ENCODE peak calls at places on chromosomes 6 and 20, in six cellular contexts. A is K562, T is endothelial cell of umbilical vein, Y is A549, S is HepG2, K is GM12878. E is an unnamed sample.

GRCh38 chr6:39218868-39219567 is 10.3 kb downstream of the KCNK5 start:
- DNase-seq in T (no peak), K (no peak), S (no peak), Y (no peak), A (no peak), E (peak; percentile 81)

GRCh38 chr6:158646023-158646888 is 1.7 kb upstream of the DYNLT1 start:
- DNase-seq in S (no peak), T (no peak), K (no peak), A (no peak), Y (no peak), E (no peak)

GRCh38 chr6:17431581-17431980 is 38.2 kb downstream of the CAP2 start:
- DNase-seq in K (no peak), A (no peak), Y (no peak), S (peak; percentile 20), T (no peak), E (no peak)

GRCh38 chr6:15521516-15521915 is 141.3 kb downstream of the DTNBP1 start:
- DNase-seq in S (no peak), A (no peak), K (no peak), T (no peak), Y (no peak), E (no peak)

GRCh38 chr6:21748343-21749063 is 155.0 kb downstream of the SOX4 start:
- DNase-seq in Y (no peak), T (no peak), K (no peak), S (no peak), A (no peak), E (peak; percentile 60)

GRCh38 chr6:79544939-79545450 is 7.8 kb upstream of the LCA5 start:
- DNase-seq in K (peak; percentile 74), S (peak; percentile 16), A (peak; percentile 82), Y (peak; percentile 90), T (peak; percentile 99), E (peak; percentile 81)

GRCh38 chr20:47054506-47054905 is 159.9 kb downstream of the EYA2 start:
- DNase-seq in K (no peak), T (no peak), A (no peak), S (no peak), Y (no peak), E (no peak)

GRCh38 chr20:3808141-3808479 is 12.0 kb downstream of the CDC25B start:
- DNase-seq in Y (peak; percentile 97), K (no peak), T (peak; percentile 86), S (peak; percentile 61), A (no peak), E (no peak)

GRCh38 chr6:156699017-156699421 is 78.2 kb upstream of the ARID1B start:
- DNase-seq in Y (peak; percentile 7), A (no peak), K (peak; percentile 85), T (peak; percentile 74), S (no peak), E (peak; percentile 33)

GRCh38 chr6:109237082-109237985 is 142.0 kb downstream of the CEP57L1 start:
- DNase-seq in K (no peak), Y (no peak), S (no peak), A (peak; percentile 34), T (peak; percentile 7), E (peak; percentile 82)

GRCh38 chr6:33710296-33711121 is 991 bp downstream of the UQCC2 start:
- DNase-seq in A (peak; percentile 36), T (no peak), Y (no peak), K (no peak), S (peak; percentile 31), E (peak; percentile 49)

GRCh38 chr6:131660195-131660594 is 23.1 kb downstream of the ENPP3 start:
- DNase-seq in T (peak; percentile 46), S (no peak), K (no peak), Y (no peak), A (no peak), E (peak; percentile 87)

GRCh38 chr6:56040271-56040670 is 164.9 kb upstream of the BMP5 start:
- DNase-seq in K (no peak), S (no peak), A (no peak), T (no peak), Y (no peak), E (peak; percentile 45)

GRCh38 chr6:167748458-167749379 is 78.0 kb upstream of the AFDN start:
- DNase-seq in K (no peak), T (no peak), Y (no peak), S (no peak), A (no peak), E (no peak)
- TF ChIP-seq MAX in K (no peak), T (no peak), Y (no peak), S (peak; percentile 45), A (no peak), E (no peak)

DNA sequence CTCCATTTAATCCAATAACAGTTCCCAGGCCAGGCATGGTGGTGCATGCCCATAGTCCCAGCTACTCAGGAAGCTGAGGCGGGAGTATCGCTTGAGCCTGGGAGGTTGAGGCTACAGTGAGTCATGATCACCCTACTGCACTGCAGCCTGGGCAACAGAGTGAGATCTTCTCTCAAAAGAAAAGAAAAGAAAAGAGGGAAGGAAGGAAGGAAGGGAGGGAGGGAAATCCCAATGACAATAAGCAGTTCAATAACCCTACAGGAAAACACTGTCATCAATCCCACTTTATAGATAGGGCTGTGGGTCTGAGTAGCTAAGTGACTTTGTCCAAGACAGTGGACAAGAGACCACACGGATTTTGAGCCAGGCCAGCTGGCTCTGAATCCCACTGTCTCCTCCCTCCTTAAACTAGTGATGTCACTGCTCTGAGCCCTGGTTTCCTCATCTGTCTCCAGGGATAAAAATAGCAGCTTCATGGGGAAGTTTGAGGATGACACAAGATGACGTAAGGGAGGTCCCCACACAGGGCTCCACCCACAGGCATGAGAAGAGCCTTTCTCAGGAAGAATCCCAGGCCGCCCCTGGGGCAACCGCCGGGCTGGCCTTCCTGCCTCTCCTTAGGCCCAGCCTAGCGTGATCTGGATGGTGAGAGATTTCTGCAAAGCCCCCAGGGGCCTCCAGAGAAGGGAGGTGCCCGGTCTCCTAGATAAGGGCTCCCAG is 7.2 kb upstream of the TRIB3 start:
- DNase-seq in Y (peak; percentile 90), A (peak; percentile 73), T (peak; percentile 89), K (no peak), S (peak; percentile 87), E (peak; percentile 94)
- TF ChIP-seq MYC in Y (no peak), A (peak; percentile 15), T (no peak), K (no peak), S (peak; percentile 6), E (peak; percentile 18)

GRCh38 chr20:61044499-61044898 is 207.6 kb upstream of the CDH4 start:
- DNase-seq in Y (no peak), T (no peak), K (no peak), S (no peak), A (peak; percentile 43), E (peak; percentile 27)
- TF ChIP-seq CTCF in Y (no peak), T (no peak), K (no peak), S (peak; percentile 15), A (peak; percentile 27), E (peak; percentile 35)

GRCh38 chr6:129136751-129137150 is 253.8 kb downstream of the LAMA2 start:
- DNase-seq in K (no peak), Y (no peak), A (no peak), T (no peak), S (no peak), E (no peak)

GRCh38 chr6:129146836-129147366 is 264.0 kb downstream of the LAMA2 start:
- DNase-seq in A (no peak), S (no peak), Y (no peak), T (no peak), K (no peak), E (no peak)

GRCh38 chr6:129138739-129139405 is 255.9 kb downstream of the LAMA2 start:
- DNase-seq in T (no peak), K (no peak), Y (no peak), A (no peak), S (no peak), E (no peak)

GRCh38 chr6:129140571-129140970 is 257.6 kb downstream of the LAMA2 start:
- DNase-seq in T (no peak), A (no peak), Y (no peak), S (no peak), K (no peak), E (no peak)

DNA sequence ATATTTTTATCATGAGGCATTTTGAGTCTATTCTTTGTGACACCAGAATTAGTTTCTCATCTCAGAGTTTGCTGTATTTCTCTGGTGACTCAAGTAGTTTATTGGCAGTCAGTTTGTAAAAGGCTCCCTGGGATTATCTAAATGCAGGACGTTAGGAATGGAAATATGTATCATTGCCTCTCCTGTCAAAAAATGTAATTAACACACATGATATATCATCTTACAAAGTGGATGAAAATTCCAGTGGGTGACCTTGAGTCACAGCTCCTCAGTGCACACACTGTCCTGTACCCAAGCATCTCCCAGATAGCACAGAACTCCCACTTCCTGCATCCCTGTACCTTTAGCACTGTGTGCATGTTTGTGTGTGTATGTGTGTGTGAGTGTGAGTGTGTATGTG is 258.6 kb downstream of the LAMA2 start:
- DNase-seq in A (no peak), S (no peak), T (no peak), Y (no peak), K (no peak), E (no peak)
- TF ChIP-seq MAX in A (no peak), S (no peak), T (no peak), Y (no peak), K (no peak), E (no peak)

GRCh38 chr6:3520541-3521220 is 63.8 kb upstream of the SLC22A23 start:
- DNase-seq in Y (no peak), A (no peak), T (no peak), K (no peak), S (no peak), E (no peak)

GRCh38 chr6:3523966-3524365 is 67.1 kb upstream of the SLC22A23 start:
- DNase-seq in K (no peak), S (no peak), A (no peak), Y (no peak), T (no peak), E (no peak)

GRCh38 chr6:3523288-3523670 is 66.4 kb upstream of the SLC22A23 start:
- DNase-seq in A (no peak), S (no peak), K (no peak), T (no peak), Y (no peak), E (no peak)

GRCh38 chr6:3524461-3524860 is 67.6 kb upstream of the SLC22A23 start:
- DNase-seq in T (no peak), Y (no peak), K (no peak), A (no peak), S (no peak), E (no peak)

GRCh38 chr6:3522561-3523287 is 65.9 kb upstream of the SLC22A23 start:
- DNase-seq in A (no peak), S (no peak), T (no peak), K (no peak), Y (peak; percentile 23), E (no peak)
- TF ChIP-seq MYC in A (no peak), S (no peak), T (no peak), K (no peak), Y (no peak), E (no peak)

DNA sequence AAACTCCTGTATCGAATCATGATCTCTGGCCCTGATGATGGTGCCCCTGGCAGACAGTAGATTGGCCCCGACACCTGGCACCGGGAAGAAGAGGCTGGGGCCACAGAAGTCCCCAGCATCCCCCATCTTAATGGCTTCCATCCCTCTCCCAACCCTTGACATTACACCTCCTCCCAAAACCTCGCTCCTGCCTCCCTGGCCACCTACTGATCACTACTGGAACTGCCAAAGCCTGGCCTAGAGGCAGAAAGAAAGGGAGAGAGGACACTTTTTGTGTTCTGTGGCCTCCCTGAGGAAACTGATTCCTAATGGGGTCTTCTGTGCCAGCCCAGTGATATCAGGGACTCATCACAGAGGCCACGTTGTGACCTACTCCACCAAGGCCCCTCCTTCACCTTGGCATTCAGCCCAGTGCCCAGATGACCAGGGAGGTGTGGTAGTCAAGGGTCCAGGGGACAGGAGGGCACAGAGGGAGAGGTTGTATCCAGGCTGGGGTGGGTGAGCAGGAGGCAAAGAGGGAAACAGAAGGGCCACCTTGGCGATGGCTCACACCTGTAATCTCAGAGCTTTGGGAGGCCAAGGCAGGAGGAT is 6.1 kb downstream of the C20orf173 start:
- DNase-seq in A (peak; percentile 70), K (no peak), T (no peak), Y (peak; percentile 76), S (peak; percentile 47), E (peak; percentile 41)
- TF ChIP-seq CTCF in A (peak; percentile 68), K (peak; percentile 68), T (peak; percentile 57), Y (peak; percentile 23), S (peak; percentile 76), E (peak; percentile 78)